ENCODE peak calls at places on chromosomes 11 and 22, in six cellular contexts. A is HCT116, S is Panc1, F is hepatocyte, H is HAP-1, N is adrenal gland. K is an unnamed sample.
A peak's percentile ranks its signal among the peaks of the same experiment; 100 is the strongest.

GRCh38 chr22:27220349-27220748 is 563.0 kb downstream of the MIAT start:
- DNase-seq in A (no peak), S (no peak), N (no peak), H (no peak), F (peak; percentile 68), K (no peak)

GRCh38 chr11:45225961-45226871 is 59.9 kb downstream of the SYT13 start:
- DNase-seq in A (no peak), F (no peak), N (no peak), S (no peak), H (no peak), K (no peak)

GRCh38 chr11:34449013-34449412 is 10.3 kb downstream of the CAT start:
- DNase-seq in N (no peak), H (no peak), F (no peak), S (no peak), A (no peak), K (no peak)

GRCh38 chr22:49571326-49571725 is 256.3 kb downstream of the BRD1 start:
- DNase-seq in A (no peak), H (peak; percentile 1), S (no peak), F (no peak), N (no peak), K (no peak)

GRCh38 chr11:40647290-40647689 is 812.2 kb downstream of the LRRC4C start:
- DNase-seq in A (no peak), F (no peak), S (no peak), N (no peak), H (no peak), K (no peak)

GRCh38 chr11:113192121-113192925 is 122.1 kb upstream of the TTC12 start:
- DNase-seq in H (no peak), S (no peak), A (no peak), F (no peak), N (no peak), K (peak; percentile 34)

GRCh38 chr11:110984147-110984546 is 261.4 kb upstream of the POU2AF2 start:
- DNase-seq in A (no peak), S (no peak), N (no peak), F (no peak), H (no peak), K (no peak)

GRCh38 chr11:128086794-128087193 is 500.6 kb downstream of the ETS1 start:
- DNase-seq in H (no peak), A (no peak), S (no peak), N (no peak), F (no peak), K (no peak)

GRCh38 chr22:38965614-38966378 is 8.4 kb downstream of the APOBEC3A start:
- DNase-seq in S (no peak), N (no peak), H (no peak), F (no peak), A (no peak), K (peak; percentile 71)

GRCh38 chr22:37498289-37498909 is 12.2 kb upstream of the MFNG start:
- DNase-seq in H (peak; percentile 81), A (no peak), S (no peak), N (no peak), F (peak; percentile 83), K (peak; percentile 99)

GRCh38 chr22:23774114-23774921 is 1.7 kb downstream of the MMP11 start:
- DNase-seq in A (no peak), S (no peak), F (peak; percentile 12), H (no peak), N (no peak), K (no peak)
- H3K4me3 ChIP-seq in A (no peak overlapping the region), S (no peak overlapping the region), F (no peak overlapping the region), H (no peak overlapping the region), N (no peak overlapping the region), K (no peak overlapping the region)

GRCh38 chr11:70332567-70332966 is 62.1 kb downstream of the PPFIA1 start:
- DNase-seq in A (no peak), H (no peak), S (no peak), F (no peak), N (no peak), K (no peak)

GRCh38 chr11:70331901-70332300 is 61.4 kb downstream of the PPFIA1 start:
- DNase-seq in A (no peak), H (no peak), F (no peak), S (no peak), N (no peak), K (no peak)

GRCh38 chr11:70334351-70334995 is 63.9 kb upstream of the CTTN start:
- DNase-seq in A (no peak), S (no peak), N (no peak), H (no peak), F (no peak), K (no peak)

GRCh38 chr11:70335511-70335910 is 62.8 kb upstream of the CTTN start:
- DNase-seq in N (no peak), A (no peak), F (no peak), H (no peak), S (no peak), K (no peak)

GRCh38 chr11:70333206-70333605 is 62.7 kb downstream of the PPFIA1 start:
- DNase-seq in N (no peak), F (no peak), A (no peak), H (no peak), S (no peak), K (no peak)
- H3K36me3 ChIP-seq in N (no peaks in the 10 kb centered on the region), F (no peaks in the 10 kb centered on the region), A (peaks cover 54% of the 10 kb centered on the region), H (peaks cover 68% of the 10 kb centered on the region), S (peaks cover 32% of the 10 kb centered on the region), K (peaks cover 54% of the 10 kb centered on the region)

DNA sequence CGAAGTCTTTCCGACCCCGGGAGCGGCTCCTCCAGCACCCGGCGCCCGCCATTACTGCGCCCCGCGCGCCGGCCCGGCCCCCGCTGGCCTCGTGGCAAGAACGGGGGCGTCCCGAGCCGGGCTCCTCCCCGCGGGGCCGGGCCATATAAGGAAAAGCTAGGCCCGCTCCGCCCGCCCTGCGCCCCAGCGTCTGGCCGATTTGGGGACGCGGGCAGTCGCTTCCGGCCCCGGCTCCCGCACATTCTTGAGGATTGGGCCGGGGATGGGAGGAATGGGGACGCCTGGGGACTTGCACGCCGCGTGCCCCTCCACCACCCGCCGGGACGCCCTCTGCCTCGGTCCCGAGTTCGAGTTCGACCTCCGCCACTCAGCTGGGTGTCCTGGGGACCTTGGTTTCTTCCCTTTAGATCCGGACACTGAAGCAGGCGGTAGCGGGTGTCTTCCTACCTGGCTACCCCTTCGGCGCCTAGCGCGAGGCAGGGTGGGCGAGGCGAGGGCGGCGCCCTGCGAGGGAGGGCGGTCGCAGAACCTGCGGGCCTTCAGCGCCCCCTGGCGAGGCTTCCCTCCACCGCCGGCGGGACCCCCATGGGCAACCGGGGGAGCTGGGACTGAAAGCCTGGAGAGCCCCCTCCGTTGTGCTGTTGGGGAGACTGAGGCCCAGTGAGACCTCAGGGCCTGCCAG is 3.8 kb downstream of the SMTN start:
- DNase-seq in A (no peak), F (peak; percentile 93), S (no peak), H (peak; percentile 89), N (peak; percentile 84), K (peak; percentile 98)
- H3K27me3 ChIP-seq in A (no peaks in the 10 kb centered on the region), F (no peaks in the 10 kb centered on the region), S (no peaks in the 10 kb centered on the region), H (no peaks in the 10 kb centered on the region), N (no peaks in the 10 kb centered on the region), K (peaks cover 2% of the 10 kb centered on the region)

GRCh38 chr11:68927280-68928107 is 23.8 kb downstream of the IGHMBP2 start:
- DNase-seq in F (no peak), S (no peak), N (peak; percentile 36), A (no peak), H (no peak), K (no peak)
- H3K4me3 ChIP-seq in F (no peak overlapping the region), S (no peak overlapping the region), N (no peak overlapping the region), A (no peak overlapping the region), H (no peak overlapping the region), K (no peak overlapping the region)

DNA sequence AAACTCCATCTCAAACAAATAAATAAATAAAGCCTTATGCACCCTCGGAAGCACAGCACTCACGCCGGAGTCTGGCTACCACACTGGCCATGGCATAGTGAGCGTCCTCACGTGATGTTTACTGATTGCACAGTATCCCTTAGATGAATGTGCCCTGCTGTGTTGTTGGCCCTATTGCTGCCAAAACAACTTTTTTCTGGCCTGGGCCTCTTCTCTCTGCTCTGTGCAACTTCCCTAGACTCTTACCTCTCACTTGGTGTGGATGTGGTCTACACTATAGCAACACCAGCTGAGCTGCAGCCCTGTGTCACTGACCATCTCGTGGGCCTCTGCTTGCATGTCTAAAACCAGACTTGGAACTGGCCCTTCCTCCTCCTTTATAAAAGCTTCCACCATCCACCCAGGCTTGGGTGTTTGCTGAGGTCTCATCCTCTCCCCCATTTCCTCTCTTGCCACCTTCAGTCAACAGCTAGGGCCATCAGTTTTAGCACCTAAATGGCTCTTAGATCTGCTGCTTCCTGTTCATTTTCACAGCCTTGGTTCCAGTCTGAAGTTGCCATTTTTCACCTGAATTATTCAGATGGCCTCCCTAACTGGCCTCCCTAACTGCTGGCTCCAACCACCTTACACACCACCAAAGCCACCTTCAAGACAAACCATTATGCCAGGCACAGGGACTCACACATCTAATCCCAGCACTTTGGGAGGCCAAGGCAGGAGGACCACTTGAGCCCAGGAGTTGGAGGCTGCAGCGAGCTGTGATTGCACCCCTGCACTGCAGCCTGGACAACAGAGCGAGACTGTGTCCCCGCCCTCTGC is 9.2 kb downstream of the ZNF74 start:
- DNase-seq in N (no peak), H (no peak), A (no peak), S (no peak), F (no peak), K (peak; percentile 18)
- H3K36me3 ChIP-seq in N (no peaks in the 10 kb centered on the region), H (peaks cover 17% of the 10 kb centered on the region), A (peaks cover 3% of the 10 kb centered on the region), S (no peaks in the 10 kb centered on the region), F (no peaks in the 10 kb centered on the region), K (peaks cover 23% of the 10 kb centered on the region)

GRCh38 chr11:32432565-32433248 is 2.6 kb downstream of the WT1 start:
- DNase-seq in S (no peak), F (no peak), N (no peak), H (no peak), A (no peak), K (peak; percentile 18)

GRCh38 chr11:32429477-32429876 is 5.9 kb downstream of the WT1 start:
- DNase-seq in H (no peak), A (no peak), S (no peak), F (no peak), N (no peak), K (peak; percentile 27)

GRCh38 chr11:32431657-32432056 is 3.7 kb downstream of the WT1 start:
- DNase-seq in S (no peak), H (no peak), F (no peak), A (no peak), N (no peak), K (no peak)

GRCh38 chr11:32428665-32429293 is 6.6 kb downstream of the WT1 start:
- DNase-seq in F (no peak), H (no peak), N (no peak), S (no peak), A (no peak), K (peak; percentile 43)

GRCh38 chr11:32430586-32431357 is 4.6 kb downstream of the WT1 start:
- DNase-seq in H (no peak), F (no peak), N (no peak), S (no peak), A (no peak), K (peak; percentile 92)
- H3K27me3 ChIP-seq in H (no peaks in the 10 kb centered on the region), F (peaks cover 98% of the 10 kb centered on the region), N (peaks cover 80% of the 10 kb centered on the region), S (no peaks in the 10 kb centered on the region), A (no peaks in the 10 kb centered on the region), K (peaks cover 100% of the 10 kb centered on the region)